ENCODE peak calls at places on chromosomes 2 and 18, in four cellular contexts. One of them, this sample, is unnamed.

GRCh38 chr18:74796928-74797576 is 199.4 kb downstream of the ZNF407 start:
- DNase-seq in cardiac muscle cell: peak; percentile 61
- DNase-seq in PC-9: no peak
- DNase-seq in adrenal gland: peak; percentile 40
- DNase-seq in this sample: no peak

GRCh38 chr2:239382384-239382880 is 18.4 kb downstream of the HDAC4 start:
- DNase-seq in cardiac muscle cell: no peak
- DNase-seq in PC-9: no peak
- DNase-seq in adrenal gland: no peak
- DNase-seq in this sample: no peak

GRCh38 chr2:174836345-174836999 is 72.2 kb upstream of the CHRNA1 start:
- DNase-seq in cardiac muscle cell: no peak
- DNase-seq in PC-9: peak; percentile 84
- DNase-seq in adrenal gland: peak; percentile 39
- DNase-seq in this sample: no peak

GRCh38 chr2:8886876-8887275 is 49.5 kb upstream of the KIDINS220 start:
- DNase-seq in cardiac muscle cell: no peak
- DNase-seq in PC-9: no peak
- DNase-seq in adrenal gland: no peak
- DNase-seq in this sample: no peak

GRCh38 chr2:222688912-222689311 is 17.5 kb downstream of the MOGAT1 start:
- DNase-seq in cardiac muscle cell: no peak
- DNase-seq in PC-9: no peak
- DNase-seq in adrenal gland: no peak
- DNase-seq in this sample: no peak

GRCh38 chr2:181812106-181812745 is 79.3 kb upstream of the ITPRID2 start:
- DNase-seq in cardiac muscle cell: no peak
- DNase-seq in PC-9: peak; percentile 85
- DNase-seq in adrenal gland: no peak
- DNase-seq in this sample: no peak

GRCh38 chr2:217707116-217707742 is 295.6 kb downstream of the TNS1 start:
- DNase-seq in cardiac muscle cell: no peak
- DNase-seq in PC-9: peak; percentile 82
- DNase-seq in adrenal gland: peak; percentile 18
- DNase-seq in this sample: no peak

GRCh38 chr2:207229161-207229560 is 63.4 kb upstream of the KLF7 start:
- DNase-seq in cardiac muscle cell: no peak
- DNase-seq in PC-9: no peak
- DNase-seq in adrenal gland: no peak
- DNase-seq in this sample: no peak

GRCh38 chr18:33866386-33866785 is 288.4 kb downstream of the ASXL3 start:
- DNase-seq in cardiac muscle cell: no peak
- DNase-seq in PC-9: no peak
- DNase-seq in adrenal gland: no peak
- DNase-seq in this sample: no peak

GRCh38 chr2:205984381-205984780 is 101.6 kb downstream of the INO80D start:
- DNase-seq in cardiac muscle cell: no peak
- DNase-seq in PC-9: no peak
- DNase-seq in adrenal gland: no peak
- DNase-seq in this sample: no peak

GRCh38 chr18:2908166-2908945 is 61.5 kb downstream of the EMILIN2 start:
- DNase-seq in cardiac muscle cell: no peak
- DNase-seq in PC-9: no peak
- DNase-seq in adrenal gland: no peak
- DNase-seq in this sample: no peak

GRCh38 chr18:2908946-2909335 is 62.1 kb downstream of the EMILIN2 start:
- DNase-seq in cardiac muscle cell: no peak
- DNase-seq in PC-9: no peak
- DNase-seq in adrenal gland: no peak
- DNase-seq in this sample: no peak

GRCh38 chr18:2905802-2906521 is 59.2 kb downstream of the EMILIN2 start:
- DNase-seq in cardiac muscle cell: no peak
- DNase-seq in PC-9: no peak
- DNase-seq in adrenal gland: peak; percentile 68
- DNase-seq in this sample: no peak

GRCh38 chr18:2907459-2908145 is 60.8 kb downstream of the EMILIN2 start:
- DNase-seq in cardiac muscle cell: no peak
- DNase-seq in PC-9: no peak
- DNase-seq in adrenal gland: no peak
- DNase-seq in this sample: no peak

GRCh38 chr18:2906522-2907458 is 60.0 kb downstream of the EMILIN2 start:
- DNase-seq in cardiac muscle cell: peak; percentile 31
- DNase-seq in PC-9: no peak
- DNase-seq in adrenal gland: no peak
- DNase-seq in this sample: no peak
- TF ChIP-seq CTCF in cardiac muscle cell: peak; percentile 34
- TF ChIP-seq CTCF in PC-9: no peak
- TF ChIP-seq CTCF in adrenal gland: no peak
- TF ChIP-seq CTCF in this sample: no peak

DNA sequence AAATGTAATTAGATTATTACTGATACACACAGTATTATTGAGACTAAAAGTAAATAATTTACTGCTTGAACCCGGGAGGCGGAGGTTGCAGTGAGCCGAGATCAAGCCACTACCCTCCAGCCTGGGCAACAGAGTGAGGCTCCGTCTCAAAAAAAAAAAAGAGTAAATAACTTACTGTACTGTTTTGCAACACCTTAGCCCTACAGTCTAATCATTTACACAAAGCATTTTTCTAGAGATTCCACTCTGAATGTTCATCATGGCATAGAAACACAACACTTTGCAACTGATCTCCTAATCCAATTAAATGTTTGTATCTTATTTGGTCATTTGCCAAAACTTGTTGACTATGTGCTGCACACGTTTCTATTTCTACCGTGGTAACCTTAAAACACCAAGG is 23.4 kb upstream of the RMP24 start:
- DNase-seq in cardiac muscle cell: no peak
- DNase-seq in PC-9: no peak
- DNase-seq in adrenal gland: no peak
- DNase-seq in this sample: no peak
- H3K4me3 ChIP-seq in cardiac muscle cell: no peak overlapping the region
- H3K4me3 ChIP-seq in PC-9: no peak overlapping the region
- H3K4me3 ChIP-seq in adrenal gland: no peak overlapping the region
- H3K4me3 ChIP-seq in this sample: no peak overlapping the region

DNA sequence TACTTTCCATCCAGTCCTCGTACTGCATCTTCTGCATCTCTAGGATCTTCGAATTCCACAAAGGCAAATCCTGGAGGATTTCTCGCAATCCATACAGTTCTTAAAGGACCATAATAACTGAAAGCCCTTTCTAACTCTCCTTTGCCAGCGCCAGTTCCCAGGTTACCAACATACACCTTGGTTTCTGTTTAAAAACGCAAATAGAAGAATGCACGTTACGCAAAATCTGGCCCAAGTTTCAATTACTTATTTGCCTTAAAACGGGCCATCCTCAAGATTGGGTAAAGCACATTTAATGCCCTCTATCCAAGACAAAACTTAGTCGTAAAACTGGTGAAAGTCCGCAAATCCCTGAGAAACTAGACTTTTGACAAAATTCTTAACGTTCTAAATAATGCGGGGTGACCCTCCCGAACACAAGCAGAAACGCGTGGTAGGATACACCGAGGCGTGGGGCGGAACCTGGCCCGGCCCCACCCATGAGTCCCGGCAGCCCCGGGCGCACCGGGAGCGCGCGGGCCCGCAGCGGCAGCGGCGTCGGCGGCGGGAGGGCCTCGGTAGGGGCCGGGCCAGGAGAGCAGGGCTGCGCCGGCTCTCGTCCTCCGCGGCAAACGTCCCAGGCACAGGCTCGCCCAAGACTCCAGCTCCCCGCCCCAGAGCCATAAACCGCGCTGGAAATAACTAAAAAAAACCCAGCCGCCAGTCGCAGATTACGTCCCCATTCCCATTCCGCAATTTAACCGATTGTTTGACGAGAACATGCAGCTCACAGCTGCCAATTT is 959 bp downstream of the SRSF7 start:
- DNase-seq in cardiac muscle cell: peak; percentile 56
- DNase-seq in PC-9: no peak
- DNase-seq in adrenal gland: peak; percentile 45
- DNase-seq in this sample: no peak
- TF ChIP-seq CTCF in cardiac muscle cell: no peak
- TF ChIP-seq CTCF in PC-9: no peak
- TF ChIP-seq CTCF in adrenal gland: no peak
- TF ChIP-seq CTCF in this sample: no peak

GRCh38 chr2:109218087-109218791 is 89.2 kb downstream of the SH3RF3 start:
- DNase-seq in cardiac muscle cell: no peak
- DNase-seq in PC-9: no peak
- DNase-seq in adrenal gland: no peak
- DNase-seq in this sample: no peak
- H3K4me3 ChIP-seq in cardiac muscle cell: no peak overlapping the region
- H3K4me3 ChIP-seq in PC-9: no peak overlapping the region
- H3K4me3 ChIP-seq in adrenal gland: no peak overlapping the region
- H3K4me3 ChIP-seq in this sample: no peak overlapping the region

GRCh38 chr2:20615466-20616241 is 35.2 kb downstream of the HS1BP3 start:
- DNase-seq in cardiac muscle cell: no peak
- DNase-seq in PC-9: no peak
- DNase-seq in adrenal gland: peak; percentile 40
- DNase-seq in this sample: no peak

GRCh38 chr2:20616341-20616871 is 34.5 kb downstream of the HS1BP3 start:
- DNase-seq in cardiac muscle cell: no peak
- DNase-seq in PC-9: no peak
- DNase-seq in adrenal gland: peak; percentile 14
- DNase-seq in this sample: no peak

GRCh38 chr2:20614201-20615045 is 36.5 kb downstream of the HS1BP3 start:
- DNase-seq in cardiac muscle cell: no peak
- DNase-seq in PC-9: peak; percentile 78
- DNase-seq in adrenal gland: peak; percentile 20
- DNase-seq in this sample: no peak

GRCh38 chr2:20613342-20613916 is 37.5 kb downstream of the HS1BP3 start:
- DNase-seq in cardiac muscle cell: no peak
- DNase-seq in PC-9: no peak
- DNase-seq in adrenal gland: peak; percentile 18
- DNase-seq in this sample: no peak

DNA sequence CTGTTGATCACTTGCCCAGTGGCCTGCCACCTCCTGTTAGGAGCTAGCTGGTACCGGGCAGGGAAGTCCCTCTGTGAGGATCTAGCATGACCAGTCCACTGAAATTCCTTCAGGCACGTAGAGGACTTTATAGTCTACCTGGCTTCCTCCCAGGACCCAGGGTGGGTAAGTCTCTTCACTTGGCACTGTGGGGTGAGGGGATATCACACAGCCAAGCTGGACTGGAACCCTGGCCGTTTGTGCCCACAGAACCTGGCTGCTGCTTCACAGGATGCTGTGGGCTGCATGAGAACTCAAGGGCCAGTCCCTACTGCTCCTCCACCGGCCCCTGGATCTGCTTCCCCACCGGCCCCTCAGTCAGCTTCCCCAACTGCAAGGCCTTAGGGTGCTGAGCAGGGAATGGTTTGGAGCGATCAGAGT is 35.8 kb downstream of the HS1BP3 start:
- DNase-seq in cardiac muscle cell: no peak
- DNase-seq in PC-9: no peak
- DNase-seq in adrenal gland: peak; percentile 16
- DNase-seq in this sample: no peak
- TF ChIP-seq CTCF in cardiac muscle cell: no peak
- TF ChIP-seq CTCF in PC-9: no peak
- TF ChIP-seq CTCF in adrenal gland: no peak
- TF ChIP-seq CTCF in this sample: no peak

DNA sequence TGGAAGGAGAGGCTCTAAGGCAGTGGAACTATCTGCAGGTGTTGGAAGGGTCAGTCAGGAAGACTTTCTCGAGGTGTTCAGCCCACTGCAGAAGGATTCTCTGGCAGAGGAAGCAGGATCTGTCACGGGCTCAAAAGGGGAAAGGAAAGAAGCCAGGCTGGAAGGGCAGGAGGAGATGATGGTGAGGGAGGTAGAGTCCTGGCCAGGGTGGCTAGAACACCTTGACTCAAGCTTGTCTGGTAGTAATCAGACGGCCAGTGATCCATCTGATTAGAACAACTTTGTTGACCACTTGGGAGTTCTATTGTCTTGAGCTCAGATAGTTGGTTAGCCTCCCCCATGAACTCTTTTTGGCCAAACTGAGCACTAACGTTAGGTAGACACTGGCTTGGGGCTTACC is 9.7 kb upstream of the ATOH8 start:
- DNase-seq in cardiac muscle cell: no peak
- DNase-seq in PC-9: no peak
- DNase-seq in adrenal gland: no peak
- DNase-seq in this sample: no peak
- H3K4me3 ChIP-seq in cardiac muscle cell: no peak overlapping the region
- H3K4me3 ChIP-seq in PC-9: no peak overlapping the region
- H3K4me3 ChIP-seq in adrenal gland: no peak overlapping the region
- H3K4me3 ChIP-seq in this sample: no peak overlapping the region

GRCh38 chr2:203873461-203873860 is 5.9 kb downstream of the CTLA4 start:
- DNase-seq in cardiac muscle cell: no peak
- DNase-seq in PC-9: no peak
- DNase-seq in adrenal gland: no peak
- DNase-seq in this sample: no peak
- TF ChIP-seq CTCF in cardiac muscle cell: no peak
- TF ChIP-seq CTCF in PC-9: no peak
- TF ChIP-seq CTCF in adrenal gland: no peak
- TF ChIP-seq CTCF in this sample: no peak

DNA sequence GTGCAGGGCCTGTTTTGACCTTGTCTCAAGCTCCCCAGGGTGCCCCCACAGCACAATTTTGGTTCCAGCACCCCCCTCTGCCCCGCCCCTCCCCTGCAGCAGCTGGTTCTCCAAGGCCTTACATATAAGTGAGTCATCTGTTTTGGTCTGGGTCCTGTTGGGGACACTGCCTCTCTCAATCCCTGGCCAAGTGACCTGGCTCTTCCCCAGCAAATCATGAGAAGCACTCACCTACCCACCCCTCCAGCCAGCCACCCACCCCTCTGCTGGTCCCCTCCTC is 90.5 kb downstream of the INHBB start:
- DNase-seq in cardiac muscle cell: no peak
- DNase-seq in PC-9: no peak
- DNase-seq in adrenal gland: peak; percentile 92
- DNase-seq in this sample: no peak
- H3K4me3 ChIP-seq in cardiac muscle cell: no peak overlapping the region
- H3K4me3 ChIP-seq in PC-9: no peak overlapping the region
- H3K4me3 ChIP-seq in adrenal gland: no peak overlapping the region
- H3K4me3 ChIP-seq in this sample: no peak overlapping the region

GRCh38 chr18:9719421-9719981 is 11.4 kb downstream of the RAB31 start:
- DNase-seq in cardiac muscle cell: no peak
- DNase-seq in PC-9: peak; percentile 82
- DNase-seq in adrenal gland: peak; percentile 63
- DNase-seq in this sample: no peak

GRCh38 chr18:9721893-9722515 is 13.9 kb downstream of the RAB31 start:
- DNase-seq in cardiac muscle cell: no peak
- DNase-seq in PC-9: no peak
- DNase-seq in adrenal gland: no peak
- DNase-seq in this sample: no peak

GRCh38 chr18:9724797-9725196 is 16.7 kb downstream of the RAB31 start:
- DNase-seq in cardiac muscle cell: no peak
- DNase-seq in PC-9: no peak
- DNase-seq in adrenal gland: no peak
- DNase-seq in this sample: no peak

GRCh38 chr18:9720327-9720726 is 12.2 kb downstream of the RAB31 start:
- DNase-seq in cardiac muscle cell: no peak
- DNase-seq in PC-9: no peak
- DNase-seq in adrenal gland: no peak
- DNase-seq in this sample: no peak

GRCh38 chr18:9722691-9723090 is 14.6 kb downstream of the RAB31 start:
- DNase-seq in cardiac muscle cell: no peak
- DNase-seq in PC-9: peak; percentile 88
- DNase-seq in adrenal gland: no peak
- DNase-seq in this sample: peak; percentile 76
- TF ChIP-seq CTCF in cardiac muscle cell: no peak
- TF ChIP-seq CTCF in PC-9: peak; percentile 66
- TF ChIP-seq CTCF in adrenal gland: no peak
- TF ChIP-seq CTCF in this sample: peak; percentile 93

GRCh38 chr2:240509667-240510512 is 47.9 kb downstream of the ANKMY1 start:
- DNase-seq in cardiac muscle cell: no peak
- DNase-seq in PC-9: no peak
- DNase-seq in adrenal gland: no peak
- DNase-seq in this sample: no peak
- H3K4me3 ChIP-seq in cardiac muscle cell: no peak overlapping the region
- H3K4me3 ChIP-seq in PC-9: no peak overlapping the region
- H3K4me3 ChIP-seq in adrenal gland: no peak overlapping the region
- H3K4me3 ChIP-seq in this sample: no peak overlapping the region